ENCODE peak calls at places on chromosomes 7 and 10, in six cellular contexts. D is gastrocnemius medialis, L is fibroblast of lung, E is left ventricle myocardium inferior, V is stomach, I is tibial nerve. T is an unnamed sample.

GRCh38 chr7:12942599-12942998 is 255.2 kb downstream of the ARL4A start:
- DNase-seq in D (no peak), L (peak; percentile 24), E (no peak), V (no peak), I (no peak), T (no peak)

GRCh38 chr7:157266272-157266671 is 70.5 kb upstream of the DNAJB6 start:
- DNase-seq in D (no peak), L (no peak), E (no peak), V (no peak), I (no peak), T (no peak)

GRCh38 chr10:59962755-59963154 is 56.4 kb upstream of the CCDC6 start:
- DNase-seq in D (no peak), L (no peak), E (no peak), V (no peak), I (no peak), T (no peak)

GRCh38 chr10:70494536-70494935 is 16.0 kb downstream of the PALD1 start:
- DNase-seq in D (no peak), L (no peak), E (no peak), V (no peak), I (no peak), T (no peak)

GRCh38 chr7:2667843-2668242 is 20.2 kb upstream of the AMZ1 start:
- DNase-seq in D (no peak), L (no peak), E (no peak), V (no peak), I (no peak), T (no peak)

GRCh38 chr10:2173328-2173727 is 436.0 kb upstream of the ADARB2 start:
- DNase-seq in D (no peak), L (no peak), E (no peak), V (no peak), I (no peak), T (no peak)

GRCh38 chr7:22549667-22550513 is 49.9 kb upstream of the STEAP1B start:
- DNase-seq in D (no peak), L (no peak), E (no peak), V (no peak), I (no peak), T (no peak)

GRCh38 chr10:79487296-79488194 is 24.8 kb upstream of the EIF5AL1 start:
- DNase-seq in D (peak; percentile 67), L (peak; percentile 53), E (peak; percentile 43), V (peak; percentile 68), I (peak; percentile 30), T (no peak)

GRCh38 chr7:137886706-137887105 is 39.9 kb upstream of the DGKI start:
- DNase-seq in D (no peak), L (peak; percentile 42), E (no peak), V (no peak), I (no peak), T (no peak)

GRCh38 chr7:91995391-91995790 is 54.7 kb downstream of the AKAP9 start:
- DNase-seq in D (no peak), L (no peak), E (no peak), V (no peak), I (no peak), T (no peak)

GRCh38 chr10:131961777-131962450 is 19.8 kb downstream of the BNIP3 start:
- DNase-seq in D (no peak), L (no peak), E (no peak), V (no peak), I (no peak), T (no peak)

GRCh38 chr10:69222157-69223027 is 2.3 kb downstream of the HKDC1 start:
- DNase-seq in D (no peak), L (peak; percentile 91), E (no peak), V (peak; percentile 71), I (no peak), T (no peak)

GRCh38 chr10:34698979-34699378 is 116.1 kb downstream of the PARD3 start:
- DNase-seq in D (no peak), L (peak; percentile 44), E (no peak), V (no peak), I (no peak), T (peak; percentile 66)

GRCh38 chr10:78416031-78416800 is 382.6 kb downstream of the RPS24 start:
- DNase-seq in D (no peak), L (peak; percentile 8), E (no peak), V (peak; percentile 17), I (no peak), T (peak; percentile 62)

GRCh38 chr10:15725603-15726002 is 5.9 kb upstream of the ITGA8 start:
- DNase-seq in D (no peak), L (peak; percentile 81), E (no peak), V (no peak), I (no peak), T (no peak)

GRCh38 chr7:73830872-73831655 is at the start of gene CLDN4:
- DNase-seq in D (no peak), L (no peak), E (no peak), V (peak; percentile 85), I (no peak), T (no peak)

GRCh38 chr10:89553064-89553734 is 17.8 kb upstream of the SLC16A12 start:
- DNase-seq in D (no peak), L (peak; percentile 94), E (no peak), V (no peak), I (no peak), T (no peak)

GRCh38 chr7:97513326-97513725 is 218.6 kb upstream of the TAC1 start:
- DNase-seq in D (no peak), L (no peak), E (no peak), V (no peak), I (no peak), T (no peak)

GRCh38 chr10:132120734-132121510 is 55.2 kb downstream of the JAKMIP3 start:
- DNase-seq in D (no peak), L (no peak), E (no peak), V (no peak), I (no peak), T (peak; percentile 52)

GRCh38 chr7:97555845-97556431 is 175.9 kb upstream of the TAC1 start:
- DNase-seq in D (no peak), L (no peak), E (no peak), V (no peak), I (no peak), T (no peak)

GRCh38 chr10:100009283-100009792 is 409 bp downstream of the DNMBP start:
- DNase-seq in D (peak; percentile 46), L (peak; percentile 49), E (no peak), V (peak; percentile 61), I (peak; percentile 38), T (peak; percentile 70)

GRCh38 chr7:29480456-29480855 is 83.2 kb upstream of the PRR15 start:
- DNase-seq in D (no peak), L (no peak), E (no peak), V (peak; percentile 72), I (no peak), T (no peak)

GRCh38 chr7:1632506-1632905 is 37.6 kb upstream of the ELFN1 start:
- DNase-seq in D (no peak), L (no peak), E (no peak), V (no peak), I (no peak), T (no peak)

GRCh38 chr7:82755705-82756551 is 312.4 kb upstream of the CACNA2D1 start:
- DNase-seq in D (no peak), L (peak; percentile 13), E (no peak), V (no peak), I (no peak), T (no peak)

GRCh38 chr10:113987156-113987555 is 56.5 kb upstream of the ADRB1 start:
- DNase-seq in D (no peak), L (no peak), E (no peak), V (no peak), I (no peak), T (no peak)

GRCh38 chr7:50190772-50191171 is 97.7 kb upstream of the ZPBP start:
- DNase-seq in D (no peak), L (no peak), E (no peak), V (no peak), I (no peak), T (no peak)
- TF ChIP-seq CTCF in D (no peak), L (no peak), E (no peak), V (no peak), I (no peak), T (no peak)

GRCh38 chr7:67380326-67380725 is 383.7 kb downstream of the TYW1 start:
- DNase-seq in D (no peak), L (no peak), E (no peak), V (no peak), I (no peak), T (no peak)

GRCh38 chr7:67371429-67372305 is 375.0 kb downstream of the TYW1 start:
- DNase-seq in D (peak; percentile 54), L (peak; percentile 69), E (peak; percentile 20), V (peak; percentile 49), I (no peak), T (no peak)

GRCh38 chr7:67377939-67378862 is 381.6 kb downstream of the TYW1 start:
- DNase-seq in D (peak; percentile 65), L (peak; percentile 63), E (peak; percentile 48), V (peak; percentile 61), I (peak; percentile 40), T (peak; percentile 63)

GRCh38 chr7:67380858-67381257 is 384.2 kb downstream of the TYW1 start:
- DNase-seq in D (no peak), L (no peak), E (no peak), V (no peak), I (no peak), T (no peak)

GRCh38 chr7:67375427-67375826 is 378.8 kb downstream of the TYW1 start:
- DNase-seq in D (no peak), L (no peak), E (no peak), V (no peak), I (no peak), T (no peak)
- H3K4me3 ChIP-seq in D (no peak overlapping the region), L (no peak overlapping the region), E (no peak overlapping the region), V (no peak overlapping the region), I (no peak overlapping the region), T (no peak overlapping the region)

DNA sequence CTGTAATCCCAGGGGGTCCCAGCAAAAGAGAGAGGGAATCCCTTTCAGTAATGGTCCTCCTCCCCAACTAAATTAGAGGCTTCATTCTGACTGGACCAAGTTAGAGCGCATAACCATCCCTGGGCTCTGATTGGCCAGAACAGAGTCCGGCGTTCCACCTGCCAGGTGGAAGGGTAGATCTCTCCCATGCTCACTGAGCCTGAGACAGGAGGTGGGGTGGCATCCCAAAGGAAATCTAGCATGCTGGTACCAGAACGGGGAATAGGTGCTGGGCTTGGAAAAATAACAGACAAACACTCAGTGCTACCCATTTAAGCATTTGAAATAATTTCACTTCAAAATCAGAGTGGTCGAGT is 21.0 kb upstream of the TSPAN33 start:
- DNase-seq in D (no peak), L (no peak), E (no peak), V (no peak), I (no peak), T (no peak)
- H3K27ac ChIP-seq in D (no peak overlapping the region), L (no peak overlapping the region), E (no peak overlapping the region), V (no peak overlapping the region), I (no peak overlapping the region), T (no peak overlapping the region)

DNA sequence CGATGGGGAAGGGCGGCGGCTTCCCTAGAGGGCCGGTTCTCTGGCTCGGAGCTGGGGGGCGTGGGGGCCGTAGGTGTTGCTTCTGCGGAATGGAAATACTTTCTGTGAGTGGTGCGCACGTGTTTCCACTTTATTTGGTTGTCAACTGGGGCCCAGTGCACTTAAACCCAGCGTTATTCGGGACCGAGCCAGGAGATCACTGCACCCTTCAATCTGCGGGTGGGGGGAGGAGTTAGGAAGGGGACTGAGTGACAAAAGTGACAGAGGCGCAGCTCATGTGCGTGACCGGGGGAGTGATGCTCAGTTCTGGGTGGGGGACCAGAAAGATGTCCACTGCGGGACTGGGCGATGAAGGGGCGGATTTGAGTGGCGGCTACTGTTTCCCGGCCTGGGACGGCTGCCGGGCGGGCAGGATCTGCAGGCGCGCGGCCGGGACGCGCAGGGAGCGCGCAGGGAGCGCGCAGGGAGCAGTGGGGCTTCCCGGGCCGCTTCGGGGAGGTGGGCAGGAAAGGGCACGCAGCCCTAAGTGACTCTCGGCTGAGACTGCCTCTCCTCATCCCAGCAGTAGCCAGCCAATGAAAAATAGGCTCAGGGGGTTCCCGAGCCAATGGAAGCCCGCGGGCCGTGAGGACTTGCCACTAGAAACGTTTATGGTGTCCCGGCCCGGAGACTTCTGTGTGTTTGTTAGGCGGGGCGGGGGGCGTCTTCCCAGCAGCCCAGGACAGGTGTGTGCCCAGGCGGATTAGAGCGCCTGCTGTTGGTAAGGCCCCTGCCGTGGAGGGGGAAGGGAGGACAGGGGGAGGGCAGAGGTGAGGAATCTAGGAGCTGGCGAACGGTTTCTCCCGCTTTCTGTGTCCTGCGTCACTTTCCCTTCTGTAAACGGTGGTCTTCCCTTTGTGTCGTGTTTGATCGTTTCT is 54.3 kb upstream of the KDM7A start:
- DNase-seq in D (peak; percentile 19), L (no peak), E (peak; percentile 42), V (peak; percentile 62), I (no peak), T (no peak)
- TF ChIP-seq CTCF in D (no peak), L (no peak), E (no peak), V (no peak), I (no peak), T (no peak)

T was measured in ascending aorta.